ENCODE peak calls at places on chromosomes 4 and X, in ten cellular contexts. One of them, this sample, is unnamed.

GRCh38 chrX:72236841-72237240 is 2.0 kb downstream of the ERCC6L start:
- DNase-seq in endothelial cell: no peak
- DNase-seq in AG09309: no peak
- DNase-seq in brain microvascular endothelial cell: no peak
- DNase-seq in glutamatergic neuron: no peak
- DNase-seq in ovary: no peak
- DNase-seq in astrocyte of the spinal cord: no peak
- DNase-seq in tibial nerve: no peak
- DNase-seq in H9: no peak
- DNase-seq in fibroblast of lung: no peak
- DNase-seq in this sample: no peak

GRCh38 chr4:56148428-56148827 is 199.7 kb downstream of the CEP135 start:
- DNase-seq in endothelial cell: no peak
- DNase-seq in AG09309: no peak
- DNase-seq in brain microvascular endothelial cell: no peak
- DNase-seq in glutamatergic neuron: no peak
- DNase-seq in ovary: no peak
- DNase-seq in astrocyte of the spinal cord: no peak
- DNase-seq in tibial nerve: no peak
- DNase-seq in H9: no peak
- DNase-seq in fibroblast of lung: peak
- DNase-seq in this sample: no peak

GRCh38 chr4:60562353-60562752 is 637.8 kb upstream of the ADGRL3 start:
- DNase-seq in endothelial cell: no peak
- DNase-seq in AG09309: no peak
- DNase-seq in brain microvascular endothelial cell: no peak
- DNase-seq in glutamatergic neuron: no peak
- DNase-seq in ovary: no peak
- DNase-seq in astrocyte of the spinal cord: no peak
- DNase-seq in tibial nerve: no peak
- DNase-seq in H9: no peak
- DNase-seq in fibroblast of lung: no peak
- DNase-seq in this sample: no peak

GRCh38 chr4:8568068-8568668 is 12.0 kb upstream of the GPR78 start:
- DNase-seq in endothelial cell: no peak
- DNase-seq in AG09309: no peak
- DNase-seq in brain microvascular endothelial cell: peak
- DNase-seq in glutamatergic neuron: no peak
- DNase-seq in ovary: no peak
- DNase-seq in astrocyte of the spinal cord: no peak
- DNase-seq in tibial nerve: no peak
- DNase-seq in H9: peak
- DNase-seq in fibroblast of lung: no peak
- DNase-seq in this sample: no peak

GRCh38 chr4:164748375-164748774 is 5.6 kb upstream of the SMIM31 start:
- DNase-seq in endothelial cell: no peak
- DNase-seq in AG09309: no peak
- DNase-seq in brain microvascular endothelial cell: no peak
- DNase-seq in glutamatergic neuron: no peak
- DNase-seq in ovary: no peak
- DNase-seq in astrocyte of the spinal cord: peak
- DNase-seq in tibial nerve: no peak
- DNase-seq in H9: no peak
- DNase-seq in fibroblast of lung: peak
- DNase-seq in this sample: no peak

GRCh38 chr4:53175640-53176039 is 190.2 kb downstream of the SCFD2 start:
- DNase-seq in endothelial cell: no peak
- DNase-seq in AG09309: no peak
- DNase-seq in brain microvascular endothelial cell: no peak
- DNase-seq in glutamatergic neuron: no peak
- DNase-seq in ovary: no peak
- DNase-seq in astrocyte of the spinal cord: no peak
- DNase-seq in tibial nerve: no peak
- DNase-seq in H9: no peak
- DNase-seq in fibroblast of lung: no peak
- DNase-seq in this sample: no peak

GRCh38 chr4:164508836-164509235 is 245.1 kb upstream of the SMIM31 start:
- DNase-seq in endothelial cell: no peak
- DNase-seq in AG09309: no peak
- DNase-seq in brain microvascular endothelial cell: no peak
- DNase-seq in glutamatergic neuron: no peak
- DNase-seq in ovary: no peak
- DNase-seq in astrocyte of the spinal cord: no peak
- DNase-seq in tibial nerve: no peak
- DNase-seq in H9: no peak
- DNase-seq in fibroblast of lung: peak
- DNase-seq in this sample: no peak

GRCh38 chr4:185634066-185634652 is 98.9 kb upstream of the PDLIM3 start:
- DNase-seq in endothelial cell: no peak
- DNase-seq in AG09309: no peak
- DNase-seq in brain microvascular endothelial cell: no peak
- DNase-seq in glutamatergic neuron: no peak
- DNase-seq in ovary: no peak
- DNase-seq in astrocyte of the spinal cord: no peak
- DNase-seq in tibial nerve: no peak
- DNase-seq in H9: no peak
- DNase-seq in fibroblast of lung: peak
- DNase-seq in this sample: no peak

GRCh38 chr4:85039526-85039925 is 73.0 kb upstream of the WDFY3 start:
- DNase-seq in endothelial cell: no peak
- DNase-seq in AG09309: no peak
- DNase-seq in brain microvascular endothelial cell: peak
- DNase-seq in glutamatergic neuron: no peak
- DNase-seq in ovary: no peak
- DNase-seq in astrocyte of the spinal cord: peak
- DNase-seq in tibial nerve: no peak
- DNase-seq in H9: no peak
- DNase-seq in fibroblast of lung: peak
- DNase-seq in this sample: no peak

GRCh38 chr4:186400676-186401075 is 134.7 kb downstream of the F11 start:
- DNase-seq in endothelial cell: no peak
- DNase-seq in AG09309: no peak
- DNase-seq in brain microvascular endothelial cell: peak
- DNase-seq in glutamatergic neuron: no peak
- DNase-seq in ovary: no peak
- DNase-seq in astrocyte of the spinal cord: peak
- DNase-seq in tibial nerve: no peak
- DNase-seq in H9: no peak
- DNase-seq in fibroblast of lung: no peak
- DNase-seq in this sample: no peak

GRCh38 chrX:40411350-40412111 is 169.2 kb upstream of the ATP6AP2 start:
- DNase-seq in endothelial cell: no peak
- DNase-seq in AG09309: no peak
- DNase-seq in brain microvascular endothelial cell: no peak
- DNase-seq in glutamatergic neuron: no peak
- DNase-seq in ovary: no peak
- DNase-seq in astrocyte of the spinal cord: no peak
- DNase-seq in tibial nerve: no peak
- DNase-seq in H9: peak
- DNase-seq in fibroblast of lung: no peak
- DNase-seq in this sample: no peak
- TF ChIP-seq CTCF in endothelial cell: no peak
- TF ChIP-seq CTCF in AG09309: no peak
- TF ChIP-seq CTCF in brain microvascular endothelial cell: peak
- TF ChIP-seq CTCF in glutamatergic neuron: no peak
- TF ChIP-seq CTCF in ovary: no peak
- TF ChIP-seq CTCF in astrocyte of the spinal cord: peak
- TF ChIP-seq CTCF in tibial nerve: no peak
- TF ChIP-seq CTCF in H9: peak
- TF ChIP-seq CTCF in fibroblast of lung: no peak
- TF ChIP-seq CTCF in this sample: no peak

DNA sequence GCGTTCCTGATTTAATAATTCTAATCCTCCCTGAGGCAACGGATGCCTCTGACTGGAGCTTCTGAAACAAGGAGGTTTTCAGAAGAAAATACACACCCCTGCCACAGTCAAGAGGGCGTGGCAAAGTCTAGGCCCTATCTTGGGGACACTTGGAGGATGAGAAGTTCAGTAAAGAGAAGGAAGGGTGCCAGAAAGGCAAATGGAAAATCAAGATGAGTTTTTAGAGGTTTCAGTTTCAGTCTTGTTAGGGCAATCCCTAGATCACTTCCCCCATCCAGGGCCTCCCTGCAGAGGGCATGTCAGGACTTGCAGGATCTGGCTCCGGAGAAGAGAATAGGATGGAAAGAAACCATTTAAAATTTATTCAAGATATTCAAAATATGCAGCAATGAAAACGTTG is 28.5 kb upstream of the FGF2 start:
- DNase-seq in endothelial cell: no peak
- DNase-seq in AG09309: peak
- DNase-seq in brain microvascular endothelial cell: peak
- DNase-seq in glutamatergic neuron: no peak
- DNase-seq in ovary: peak
- DNase-seq in astrocyte of the spinal cord: peak
- DNase-seq in tibial nerve: peak
- DNase-seq in H9: peak
- DNase-seq in fibroblast of lung: peak
- DNase-seq in this sample: no peak
- TF ChIP-seq CTCF in endothelial cell: no peak
- TF ChIP-seq CTCF in AG09309: peak
- TF ChIP-seq CTCF in brain microvascular endothelial cell: peak
- TF ChIP-seq CTCF in glutamatergic neuron: no peak
- TF ChIP-seq CTCF in ovary: no peak
- TF ChIP-seq CTCF in astrocyte of the spinal cord: no peak
- TF ChIP-seq CTCF in tibial nerve: peak
- TF ChIP-seq CTCF in H9: no peak
- TF ChIP-seq CTCF in fibroblast of lung: no peak
- TF ChIP-seq CTCF in this sample: no peak

GRCh38 chr4:102610007-102610406 is 108.8 kb downstream of the NFKB1 start:
- DNase-seq in endothelial cell: no peak
- DNase-seq in AG09309: no peak
- DNase-seq in brain microvascular endothelial cell: peak
- DNase-seq in glutamatergic neuron: no peak
- DNase-seq in ovary: no peak
- DNase-seq in astrocyte of the spinal cord: no peak
- DNase-seq in tibial nerve: no peak
- DNase-seq in H9: no peak
- DNase-seq in fibroblast of lung: peak
- DNase-seq in this sample: no peak
- TF ChIP-seq CTCF in endothelial cell: no peak
- TF ChIP-seq CTCF in AG09309: peak
- TF ChIP-seq CTCF in brain microvascular endothelial cell: peak
- TF ChIP-seq CTCF in glutamatergic neuron: no peak
- TF ChIP-seq CTCF in ovary: no peak
- TF ChIP-seq CTCF in astrocyte of the spinal cord: peak
- TF ChIP-seq CTCF in tibial nerve: no peak
- TF ChIP-seq CTCF in H9: peak
- TF ChIP-seq CTCF in fibroblast of lung: peak
- TF ChIP-seq CTCF in this sample: no peak

GRCh38 chr4:6071959-6072720 is 53.9 kb upstream of the C4orf50 start:
- DNase-seq in endothelial cell: no peak
- DNase-seq in AG09309: no peak
- DNase-seq in brain microvascular endothelial cell: no peak
- DNase-seq in glutamatergic neuron: no peak
- DNase-seq in ovary: no peak
- DNase-seq in astrocyte of the spinal cord: no peak
- DNase-seq in tibial nerve: no peak
- DNase-seq in H9: no peak
- DNase-seq in fibroblast of lung: no peak
- DNase-seq in this sample: no peak

GRCh38 chr4:6071191-6071958 is 53.1 kb upstream of the C4orf50 start:
- DNase-seq in endothelial cell: no peak
- DNase-seq in AG09309: no peak
- DNase-seq in brain microvascular endothelial cell: no peak
- DNase-seq in glutamatergic neuron: no peak
- DNase-seq in ovary: no peak
- DNase-seq in astrocyte of the spinal cord: no peak
- DNase-seq in tibial nerve: no peak
- DNase-seq in H9: peak
- DNase-seq in fibroblast of lung: no peak
- DNase-seq in this sample: no peak

GRCh38 chr4:6079965-6080364 is 61.7 kb upstream of the C4orf50 start:
- DNase-seq in endothelial cell: no peak
- DNase-seq in AG09309: no peak
- DNase-seq in brain microvascular endothelial cell: no peak
- DNase-seq in glutamatergic neuron: no peak
- DNase-seq in ovary: no peak
- DNase-seq in astrocyte of the spinal cord: no peak
- DNase-seq in tibial nerve: no peak
- DNase-seq in H9: no peak
- DNase-seq in fibroblast of lung: no peak
- DNase-seq in this sample: peak

GRCh38 chr4:6074723-6075122 is 56.5 kb upstream of the C4orf50 start:
- DNase-seq in endothelial cell: no peak
- DNase-seq in AG09309: no peak
- DNase-seq in brain microvascular endothelial cell: no peak
- DNase-seq in glutamatergic neuron: no peak
- DNase-seq in ovary: no peak
- DNase-seq in astrocyte of the spinal cord: no peak
- DNase-seq in tibial nerve: no peak
- DNase-seq in H9: no peak
- DNase-seq in fibroblast of lung: no peak
- DNase-seq in this sample: no peak

GRCh38 chr4:6076391-6076790 is 58.2 kb upstream of the C4orf50 start:
- DNase-seq in endothelial cell: no peak
- DNase-seq in AG09309: no peak
- DNase-seq in brain microvascular endothelial cell: no peak
- DNase-seq in glutamatergic neuron: no peak
- DNase-seq in ovary: no peak
- DNase-seq in astrocyte of the spinal cord: no peak
- DNase-seq in tibial nerve: no peak
- DNase-seq in H9: no peak
- DNase-seq in fibroblast of lung: no peak
- DNase-seq in this sample: no peak
- TF ChIP-seq CTCF in endothelial cell: no peak
- TF ChIP-seq CTCF in AG09309: no peak
- TF ChIP-seq CTCF in brain microvascular endothelial cell: no peak
- TF ChIP-seq CTCF in glutamatergic neuron: peak
- TF ChIP-seq CTCF in ovary: no peak
- TF ChIP-seq CTCF in astrocyte of the spinal cord: no peak
- TF ChIP-seq CTCF in tibial nerve: no peak
- TF ChIP-seq CTCF in H9: peak
- TF ChIP-seq CTCF in fibroblast of lung: no peak
- TF ChIP-seq CTCF in this sample: no peak

GRCh38 chrX:11944486-11944885 is 186.4 kb downstream of the MSL3 start:
- DNase-seq in endothelial cell: peak
- DNase-seq in AG09309: no peak
- DNase-seq in brain microvascular endothelial cell: peak
- DNase-seq in glutamatergic neuron: peak
- DNase-seq in ovary: no peak
- DNase-seq in astrocyte of the spinal cord: peak
- DNase-seq in tibial nerve: no peak
- DNase-seq in H9: peak
- DNase-seq in fibroblast of lung: peak
- DNase-seq in this sample: no peak
- TF ChIP-seq CTCF in endothelial cell: peak
- TF ChIP-seq CTCF in AG09309: peak
- TF ChIP-seq CTCF in brain microvascular endothelial cell: peak
- TF ChIP-seq CTCF in glutamatergic neuron: peak
- TF ChIP-seq CTCF in ovary: no peak
- TF ChIP-seq CTCF in astrocyte of the spinal cord: peak
- TF ChIP-seq CTCF in tibial nerve: peak
- TF ChIP-seq CTCF in H9: peak
- TF ChIP-seq CTCF in fibroblast of lung: peak
- TF ChIP-seq CTCF in this sample: no peak

GRCh38 chr4:77465271-77465670 is 140.3 kb upstream of the CXCL13 start:
- DNase-seq in endothelial cell: no peak
- DNase-seq in AG09309: no peak
- DNase-seq in brain microvascular endothelial cell: peak
- DNase-seq in glutamatergic neuron: no peak
- DNase-seq in ovary: no peak
- DNase-seq in astrocyte of the spinal cord: peak
- DNase-seq in tibial nerve: peak
- DNase-seq in H9: peak
- DNase-seq in fibroblast of lung: peak
- DNase-seq in this sample: no peak
- TF ChIP-seq CTCF in endothelial cell: no peak
- TF ChIP-seq CTCF in AG09309: peak
- TF ChIP-seq CTCF in brain microvascular endothelial cell: peak
- TF ChIP-seq CTCF in glutamatergic neuron: no peak
- TF ChIP-seq CTCF in ovary: no peak
- TF ChIP-seq CTCF in astrocyte of the spinal cord: peak
- TF ChIP-seq CTCF in tibial nerve: no peak
- TF ChIP-seq CTCF in H9: peak
- TF ChIP-seq CTCF in fibroblast of lung: peak
- TF ChIP-seq CTCF in this sample: no peak